ENCODE peak calls at places on chromosomes 16 and 17, in five cellular contexts. B is HCT116, L is stomach, F is breast epithelium, K is HL-60. Y is an unnamed sample.

GRCh38 chr17:83195330-83196087 is 116.1 kb downstream of the METRNL start:
- DNase-seq in F (peak; percentile 83), L (peak; percentile 77), B (no peak), K (no peak), Y (no peak)

GRCh38 chr17:39212841-39213480 is 12.8 kb downstream of the STAC2 start:
- DNase-seq in K (no peak), B (no peak), L (peak; percentile 81), F (peak; percentile 91), Y (no peak)

GRCh38 chr16:65342231-65342866 is 220.5 kb upstream of the CDH11 start:
- DNase-seq in B (no peak), L (no peak), F (no peak), K (no peak), Y (no peak)

GRCh38 chr16:55542459-55543082 is 23.9 kb upstream of the CAPNS2 start:
- DNase-seq in L (no peak), K (no peak), F (no peak), B (no peak), Y (no peak)

GRCh38 chr16:75304521-75305363 is 53.3 kb upstream of the BCAR1 start:
- DNase-seq in F (no peak), K (no peak), L (peak; percentile 28), B (peak; percentile 10), Y (no peak)

GRCh38 chr16:10552998-10553491 is 27.4 kb downstream of the EMP2 start:
- DNase-seq in B (no peak), F (no peak), K (peak; percentile 18), L (peak; percentile 30), Y (peak; percentile 77)

GRCh38 chr16:77582956-77583355 is 139.4 kb upstream of the NUDT7 start:
- DNase-seq in F (no peak), B (no peak), L (no peak), K (no peak), Y (no peak)

GRCh38 chr17:30376621-30377452 is 1.9 kb upstream of the CPD start:
- DNase-seq in K (peak; percentile 28), L (no peak), F (no peak), B (no peak), Y (no peak)

GRCh38 chr16:88839745-88840588 is 16.8 kb downstream of the GALNS start:
- DNase-seq in F (no peak), L (no peak), K (peak; percentile 89), B (no peak), Y (no peak)

GRCh38 chr17:72025113-72025512 is 95.7 kb upstream of the SOX9 start:
- DNase-seq in F (no peak), K (no peak), L (no peak), B (no peak), Y (no peak)

GRCh38 chr17:31688704-31689103 is 170.3 kb downstream of the COPRS start:
- DNase-seq in L (no peak), K (no peak), B (no peak), F (no peak), Y (no peak)

GRCh38 chr16:91484-91883 is 13.5 kb downstream of the MPG start:
- DNase-seq in L (peak; percentile 48), B (no peak), F (no peak), K (no peak), Y (no peak)

GRCh38 chr16:27429981-27430441 is 28.0 kb downstream of the IL21R start:
- DNase-seq in L (peak; percentile 21), F (peak; percentile 11), K (no peak), B (no peak), Y (peak; percentile 30)

GRCh38 chr17:37388266-37388665 is 12.5 kb downstream of the C17orf78 start:
- DNase-seq in F (no peak), K (no peak), B (no peak), L (no peak), Y (no peak)

GRCh38 chr16:80804451-80805383 is at the start of gene CDYL2:
- DNase-seq in B (no peak), L (peak; percentile 65), F (no peak), K (no peak), Y (no peak)

GRCh38 chr17:64340557-64340956 is 50.1 kb downstream of the PECAM1 start:
- DNase-seq in K (no peak), B (no peak), F (no peak), L (no peak), Y (no peak)

GRCh38 chr17:15123593-15124590 is 141.2 kb downstream of the PMP22 start:
- DNase-seq in K (no peak), L (no peak), B (no peak), F (no peak), Y (no peak)

GRCh38 chr17:77846531-77847085 is 111.9 kb upstream of the TNRC6C start:
- DNase-seq in K (no peak), F (no peak), B (no peak), L (no peak), Y (no peak)

GRCh38 chr17:48760411-48760810 is 31.9 kb upstream of the HOXB13 start:
- DNase-seq in K (no peak), B (no peak), F (no peak), L (no peak), Y (no peak)

GRCh38 chr17:5800646-5801045 is 216.3 kb upstream of the NLRP1 start:
- DNase-seq in B (no peak), F (no peak), L (no peak), K (no peak), Y (no peak)

GRCh38 chr16:77070683-77071082 is 120.3 kb upstream of the MON1B start:
- DNase-seq in L (no peak), K (no peak), F (no peak), B (no peak), Y (no peak)

GRCh38 chr17:32907583-32907982 is 20.4 kb upstream of the TMEM98 start:
- DNase-seq in K (no peak), L (no peak), B (no peak), F (no peak), Y (no peak)

GRCh38 chr16:59296888-59297287 is 562.8 kb upstream of the GOT2 start:
- DNase-seq in F (no peak), K (no peak), B (no peak), L (no peak), Y (no peak)

GRCh38 chr17:75540923-75541503 is 15.5 kb downstream of the LLGL2 start:
- DNase-seq in B (no peak), K (no peak), F (no peak), L (no peak), Y (no peak)

GRCh38 chr17:75535119-75535537 is 9.6 kb downstream of the LLGL2 start:
- DNase-seq in L (peak; percentile 53), F (no peak), K (no peak), B (no peak), Y (no peak)

GRCh38 chr17:75535871-75536270 is 10.4 kb downstream of the LLGL2 start:
- DNase-seq in B (no peak), F (no peak), K (no peak), L (no peak), Y (no peak)

GRCh38 chr17:75539969-75540729 is 14.7 kb downstream of the LLGL2 start:
- DNase-seq in L (no peak), K (no peak), F (no peak), B (no peak), Y (no peak)

DNA sequence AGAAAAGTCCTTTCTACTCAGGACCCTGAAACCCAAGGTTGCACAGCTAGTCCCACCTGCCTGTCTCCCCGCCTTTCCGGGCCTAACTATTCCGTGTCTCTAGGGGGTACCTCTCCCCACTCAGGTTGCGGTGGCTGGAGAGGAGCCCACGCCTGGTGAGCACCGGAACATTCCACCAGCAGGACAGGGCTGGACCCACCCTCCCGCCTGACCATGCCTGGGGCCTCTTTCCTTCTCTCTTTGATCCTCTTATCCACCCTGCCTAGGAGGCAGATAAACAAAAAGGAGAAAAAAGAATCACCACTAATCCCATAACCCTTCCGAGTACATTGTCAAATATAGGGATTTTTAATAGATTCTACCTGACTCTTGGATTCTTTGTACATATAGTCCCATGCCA is 10.9 kb downstream of the LLGL2 start:
- DNase-seq in F (no peak), K (no peak), B (no peak), L (no peak), Y (no peak)
- TF ChIP-seq POLR2AphosphoS5 in F (no peak), K (no peak), B (no peak), L (no peak), Y (no peak)

GRCh38 chr17:82195675-82196258 is 16.9 kb downstream of the CCDC57 start:
- DNase-seq in K (no peak), B (no peak), L (no peak), F (no peak), Y (no peak)

GRCh38 chr17:82194765-82195164 is 17.9 kb downstream of the CCDC57 start:
- DNase-seq in B (no peak), L (no peak), F (no peak), K (no peak), Y (no peak)

GRCh38 chr17:82198092-82198491 is 14.6 kb downstream of the CCDC57 start:
- DNase-seq in L (no peak), K (no peak), F (no peak), B (no peak), Y (no peak)

GRCh38 chr17:82196273-82196672 is 16.4 kb downstream of the CCDC57 start:
- DNase-seq in B (no peak), F (no peak), K (no peak), L (no peak), Y (no peak)

DNA sequence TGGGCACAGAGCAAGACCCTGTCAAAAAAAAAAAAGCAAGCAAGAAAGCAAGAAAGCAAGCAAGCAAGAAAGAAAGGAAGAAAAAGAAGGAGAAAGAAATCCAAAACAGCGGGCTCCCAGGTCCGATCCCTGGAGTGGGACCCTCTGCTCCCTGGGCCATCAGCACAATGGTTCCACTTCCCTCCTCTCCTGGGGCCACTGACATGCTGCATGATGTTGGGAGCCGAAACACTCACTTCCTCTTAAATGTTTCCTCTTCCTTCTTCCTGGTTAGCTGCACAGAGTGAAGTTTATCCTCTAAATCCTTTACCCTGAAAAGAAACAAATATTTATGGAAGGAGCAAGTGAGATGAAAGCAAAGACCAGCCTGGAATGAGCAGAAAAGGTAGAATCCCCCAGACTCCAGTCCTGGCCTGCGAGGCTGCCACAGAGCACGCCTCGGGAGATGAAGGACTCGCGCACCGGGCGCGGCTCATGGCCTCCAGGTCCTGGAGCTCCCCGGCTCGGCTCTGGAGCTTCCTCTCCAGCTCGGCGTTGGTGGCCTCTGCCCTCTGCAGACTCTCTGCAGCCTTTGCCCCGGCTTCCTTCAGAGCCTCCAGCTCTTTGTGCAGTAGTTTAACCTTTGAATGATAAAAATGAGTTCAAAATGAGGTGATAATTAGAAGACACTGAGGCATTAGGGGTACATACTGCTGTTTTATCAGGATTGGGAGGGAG is 19.0 kb downstream of the CCDC57 start:
- DNase-seq in F (no peak), L (no peak), B (no peak), K (peak; percentile 77), Y (no peak)
- TF ChIP-seq POLR2AphosphoS5 in F (no peak), L (no peak), B (no peak), K (peak; percentile 69), Y (no peak)

GRCh38 chr16:67230809-67231660 is 4.1 kb downstream of the TMEM208 start:
- DNase-seq in L (peak; percentile 48), K (no peak), B (no peak), F (no peak), Y (no peak)

GRCh38 chr16:67235816-67236547 is 9.1 kb downstream of the TMEM208 start:
- DNase-seq in K (peak; percentile 31), B (no peak), L (no peak), F (no peak), Y (no peak)

GRCh38 chr16:67233596-67233995 is 6.7 kb downstream of the TMEM208 start:
- DNase-seq in L (no peak), B (no peak), K (no peak), F (no peak), Y (no peak)

GRCh38 chr16:67236551-67237395 is 9.8 kb downstream of the TMEM208 start:
- DNase-seq in B (peak; percentile 69), F (no peak), K (peak; percentile 73), L (no peak), Y (peak; percentile 98)

GRCh38 chr16:67234180-67234597 is 7.3 kb downstream of the TMEM208 start:
- DNase-seq in B (no peak), K (no peak), F (no peak), L (no peak), Y (no peak)
- TF ChIP-seq POLR2AphosphoS5 in B (no peak), K (no peak), F (no peak), L (no peak), Y (no peak)

GRCh38 chr17:7258731-7259554 is 3.3 kb downstream of the CLDN7 start:
- DNase-seq in K (no peak), F (peak; percentile 78), L (no peak), B (peak; percentile 62), Y (no peak)
- TF ChIP-seq POLR2AphosphoS5 in K (no peak), F (no peak), L (no peak), B (peak; percentile 48), Y (peak; percentile 82)

Y was measured in H1.